ENCODE peak calls at places on chromosome 10, in four cellular contexts. N, R, M and B are unnamed samples.

GRCh38 chr10:17113346-17113745 is 16.3 kb downstream of the CUBN start:
- DNase-seq in N (peak), R (no peak), M (no peak), B (no peak)

GRCh38 chr10:129963831-129964501 is at the start of gene EBF3:
- DNase-seq in N (peak), R (peak), M (no peak), B (peak)

GRCh38 chr10:30600005-30600404 is 29.5 kb downstream of the LYZL2 start:
- DNase-seq in M (no peak), R (no peak), N (no peak), B (no peak)

GRCh38 chr10:87761892-87762291 is 56.1 kb downstream of the ATAD1 start:
- DNase-seq in R (no peak), N (peak), M (peak), B (no peak)

GRCh38 chr10:101564490-101564991 is 23.5 kb downstream of the POLL start:
- DNase-seq in R (no peak), M (no peak), N (no peak), B (no peak)

GRCh38 chr10:47311193-47311899 is 10.9 kb upstream of the GDF2 start:
- DNase-seq in R (peak), N (peak), M (no peak), B (no peak)

GRCh38 chr10:101032637-101033201 is 1.7 kb downstream of the SFXN3 start:
- DNase-seq in M (peak), N (peak), R (no peak), B (no peak)

GRCh38 chr10:62460393-62460792 is 86.2 kb downstream of the ZNF365 start:
- DNase-seq in M (no peak), N (no peak), R (no peak), B (no peak)

GRCh38 chr10:34351161-34351560 is 463.9 kb downstream of the PARD3 start:
- DNase-seq in M (no peak), R (no peak), N (no peak), B (no peak)

GRCh38 chr10:14056545-14057332 is 274.0 kb downstream of the FRMD4A start:
- DNase-seq in N (no peak), R (no peak), M (no peak), B (no peak)

GRCh38 chr10:51485668-51486067 is 213.7 kb downstream of the CSTF2T start:
- DNase-seq in R (no peak), M (no peak), N (no peak), B (no peak)

GRCh38 chr10:52644678-52645434 is 127.7 kb downstream of the MBL2 start:
- DNase-seq in R (peak), M (peak), N (peak), B (no peak)

GRCh38 chr10:28664369-28664740 is 13.0 kb upstream of the BAMBI start:
- DNase-seq in N (no peak), M (no peak), R (no peak), B (no peak)

GRCh38 chr10:77983384-77984341 is 45.7 kb downstream of the POLR3A start:
- DNase-seq in R (no peak), N (no peak), M (no peak), B (no peak)

GRCh38 chr10:11401314-11402222 is 209.9 kb downstream of the USP6NL start:
- DNase-seq in M (no peak), R (no peak), N (no peak), B (no peak)

GRCh38 chr10:11036424-11037011 is 18.8 kb downstream of the CELF2 start:
- DNase-seq in M (peak), N (peak), R (peak), B (no peak)

DNA sequence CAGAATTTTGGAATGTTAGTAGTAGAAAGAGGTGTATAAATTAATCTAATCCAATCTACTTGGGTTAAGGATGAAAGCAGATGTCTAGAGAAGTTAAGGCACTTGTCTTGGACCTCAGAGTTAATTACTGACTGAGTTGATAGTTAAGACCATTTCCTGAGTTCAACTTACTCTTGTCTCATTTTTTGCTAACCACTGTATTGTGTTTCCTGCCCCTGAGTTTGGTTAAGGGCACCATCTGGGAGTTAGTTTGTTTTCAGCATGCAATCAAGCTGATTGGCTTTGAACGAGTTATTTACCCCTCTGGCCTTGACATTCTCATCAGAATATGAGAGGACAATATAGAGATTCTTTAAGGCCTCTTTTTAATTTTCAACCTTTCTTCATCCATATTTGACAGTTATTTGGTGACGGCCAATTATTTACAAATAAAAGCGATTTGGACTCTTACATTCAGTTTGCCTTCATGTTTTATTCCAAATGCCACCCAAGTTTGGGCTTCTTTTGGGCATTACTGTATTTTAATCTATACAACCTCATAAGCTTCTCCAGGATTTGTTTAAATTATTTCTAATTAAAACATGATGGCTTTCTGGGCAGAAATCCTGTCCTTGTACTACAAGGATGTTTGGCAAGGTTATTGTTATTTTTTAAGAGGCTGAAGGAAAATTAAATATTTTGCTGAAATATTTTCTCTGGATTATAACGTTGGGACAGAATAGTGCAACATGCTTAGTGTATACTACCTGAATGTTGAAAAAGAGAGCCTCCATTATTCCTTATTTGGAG is 225.0 kb downstream of the CACNB2 start:
- DNase-seq in M (no peak), R (no peak), N (no peak), B (no peak)
- TF ChIP-seq RNF2 in M (no peak), R (no peak), N (no peak), B (no peak)

DNA sequence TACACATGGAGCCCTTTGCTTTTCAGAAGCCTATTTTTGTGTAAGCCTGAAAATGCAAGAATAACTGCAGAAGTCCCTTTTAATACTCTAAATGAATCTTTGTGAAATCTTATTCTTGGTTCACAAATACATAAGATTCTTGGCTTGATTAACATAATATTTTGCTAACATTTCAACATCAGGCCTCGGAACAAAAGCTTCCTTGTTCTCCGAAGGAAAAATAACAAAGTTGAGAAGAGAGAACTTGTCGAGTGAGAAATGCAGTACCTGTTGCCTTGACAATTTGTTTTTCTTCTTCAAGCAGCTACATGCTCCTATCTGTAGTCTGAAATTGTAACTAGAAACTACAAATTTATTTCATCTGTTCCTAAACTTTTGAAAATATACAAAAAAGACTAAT is 8.5 kb downstream of the NT5C2 start:
- DNase-seq in R (no peak), N (no peak), M (peak), B (no peak)
- TF ChIP-seq RNF2 in R (no peak), N (no peak), M (no peak), B (no peak)

DNA sequence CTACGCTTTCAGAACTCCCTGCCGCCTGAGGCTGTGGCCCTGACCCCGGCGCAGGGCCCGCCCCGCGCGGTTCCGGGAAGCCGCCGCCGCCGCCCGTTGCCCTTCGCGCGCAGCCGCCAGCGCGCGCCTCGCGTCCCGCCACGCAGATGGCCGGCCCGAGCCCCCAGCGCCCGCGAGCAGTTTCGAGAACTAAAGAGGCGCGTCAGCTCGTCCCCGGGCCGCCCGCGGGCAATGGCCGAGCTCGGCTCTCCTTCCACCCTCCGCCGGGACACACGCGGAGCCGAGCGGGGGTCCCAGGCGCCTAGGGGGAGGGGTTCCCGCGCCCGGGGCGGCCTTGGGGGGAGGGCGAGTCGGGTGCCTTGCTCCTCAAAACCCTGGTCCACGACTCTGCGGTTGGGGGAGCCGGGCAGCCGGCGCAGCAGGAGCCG is 1.8 kb downstream of the HNRNPF start:
- DNase-seq in R (peak), M (no peak), N (peak), B (no peak)
- TF ChIP-seq RNF2 in R (no peak), M (no peak), N (no peak), B (no peak)

GRCh38 chr10:97850446-97850845 is 803 bp downstream of the GOLGA7B start:
- DNase-seq in R (no peak), N (no peak), M (no peak), B (no peak)

GRCh38 chr10:97851341-97852001 is 1.8 kb downstream of the GOLGA7B start:
- DNase-seq in R (no peak), N (no peak), M (no peak), B (no peak)

GRCh38 chr10:97852277-97852676 is 2.6 kb downstream of the GOLGA7B start:
- DNase-seq in M (no peak), N (no peak), R (no peak), B (no peak)

GRCh38 chr10:97849101-97849490 is 547 bp upstream of the GOLGA7B start:
- DNase-seq in N (no peak), M (no peak), R (no peak), B (no peak)

DNA sequence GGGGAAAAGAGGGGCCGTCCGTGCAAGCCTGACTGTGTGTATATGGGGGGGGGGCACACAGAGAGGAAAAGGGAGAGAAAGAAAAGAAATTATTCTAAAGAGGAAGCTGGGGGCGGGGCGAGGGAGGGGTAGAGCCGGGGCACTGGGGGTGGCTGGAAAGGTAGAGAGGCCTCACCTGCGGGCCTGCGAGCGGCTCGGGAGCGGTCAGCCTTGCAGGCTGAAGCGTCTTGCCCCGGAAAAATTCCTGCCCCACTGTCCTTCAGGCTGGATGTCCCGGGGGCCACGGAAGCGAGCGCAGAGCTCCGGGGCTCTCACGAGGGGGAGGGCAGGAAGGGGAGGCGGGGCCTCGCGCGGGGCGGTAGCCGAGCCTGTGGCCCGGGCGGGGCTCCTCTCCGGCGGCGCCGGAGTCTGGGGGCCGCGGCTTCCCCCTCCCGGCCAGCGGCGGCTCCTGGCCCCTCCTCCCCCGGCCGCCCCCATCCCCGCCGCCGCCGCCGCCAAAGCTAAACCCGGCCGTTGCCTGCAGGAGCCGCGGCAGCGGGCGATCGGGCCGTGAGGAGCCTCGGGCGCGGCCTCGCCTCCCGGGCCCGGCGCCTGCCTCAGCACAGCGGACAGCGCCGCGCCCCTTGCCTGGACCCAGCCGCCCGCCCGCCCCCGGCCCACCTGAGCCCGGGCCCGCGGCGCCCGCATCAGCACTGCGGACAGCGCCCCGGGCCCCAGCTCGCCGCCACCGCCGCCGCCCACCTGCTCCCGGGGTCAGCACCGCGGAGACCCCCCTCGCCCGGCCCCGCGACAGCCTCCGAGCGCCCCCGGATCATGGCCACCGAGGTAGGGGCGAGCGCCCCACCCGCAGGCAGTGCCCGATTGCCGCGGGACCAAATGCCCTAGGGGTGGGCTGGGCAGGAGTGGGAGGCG is at the start of gene GOLGA7B:
- DNase-seq in N (no peak), M (peak), R (peak), B (no peak)
- TF ChIP-seq RNF2 in N (no peak), M (no peak), R (no peak), B (no peak)

GRCh38 chr10:24339387-24339786 is 130.4 kb downstream of the KIAA1217 start:
- DNase-seq in R (no peak), M (no peak), N (no peak), B (no peak)

GRCh38 chr10:24331457-24331856 is 122.5 kb downstream of the KIAA1217 start:
- DNase-seq in R (no peak), M (no peak), N (peak), B (no peak)

GRCh38 chr10:24333736-24334135 is 124.8 kb downstream of the KIAA1217 start:
- DNase-seq in M (no peak), N (no peak), R (no peak), B (no peak)

DNA sequence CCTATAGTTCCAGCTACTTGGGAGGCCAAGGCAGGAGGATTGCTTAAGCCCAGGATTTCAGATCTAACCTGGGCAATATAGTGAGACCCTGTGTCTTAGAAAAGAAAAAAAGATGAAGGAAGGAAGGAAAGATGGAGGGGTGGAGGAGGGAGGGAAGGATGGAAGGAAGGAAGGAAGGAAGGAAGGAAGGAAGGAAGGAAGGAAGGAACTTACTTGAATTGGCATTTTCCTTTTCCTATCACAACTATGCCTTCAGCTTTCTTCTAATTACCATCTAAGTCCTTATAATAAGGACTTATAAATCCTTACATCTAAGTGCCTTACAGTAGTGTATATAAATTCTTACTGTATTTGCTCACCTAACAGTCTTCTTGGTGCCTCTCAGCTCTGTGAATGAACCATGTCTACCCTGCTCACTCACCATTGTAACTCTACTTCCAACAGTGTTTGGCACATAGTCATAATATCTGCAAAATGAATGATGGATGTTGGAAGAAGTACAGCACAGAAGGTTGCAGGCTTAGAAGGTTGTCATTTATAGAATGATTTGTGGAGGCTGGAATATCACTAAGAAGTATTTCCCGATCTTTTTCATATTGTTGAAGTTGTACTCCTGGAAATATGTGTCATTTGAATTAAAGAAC is 125.5 kb downstream of the KIAA1217 start:
- DNase-seq in N (no peak), R (no peak), M (no peak), B (no peak)
- TF ChIP-seq RNF2 in N (no peak), R (no peak), M (no peak), B (no peak)

GRCh38 chr10:79488870-79489269 is 23.5 kb upstream of the EIF5AL1 start:
- DNase-seq in M (no peak), N (no peak), R (no peak), B (no peak)
- TF ChIP-seq RNF2 in M (no peak), N (no peak), R (no peak), B (no peak)

GRCh38 chr10:48324580-48324979 is 18.1 kb downstream of the MAPK8 start:
- DNase-seq in R (no peak), N (no peak), M (no peak), B (no peak)
- TF ChIP-seq RNF2 in R (no peak), N (no peak), M (no peak), B (no peak)